ENCODE peak calls at places on chromosomes 16 and 17, in nine cellular contexts. E, R, M, W, C, H, Z, S and P are unnamed samples.

GRCh38 chr16:57795431-57795878 is 6.8 kb downstream of the KIFC3 start:
- DNase-seq in E (no peak), R (peak), M (peak), W (peak), C (peak), H (peak), Z (peak), S (peak), P (peak)

GRCh38 chr17:60151355-60151754 is 1.6 kb downstream of the CA4 start:
- DNase-seq in E (no peak), R (no peak), M (no peak), W (no peak), C (no peak), H (no peak), Z (peak), S (no peak), P (no peak)

GRCh38 chr17:38877130-38877851 is 7.4 kb downstream of the LASP1 start:
- DNase-seq in E (no peak), R (no peak), M (no peak), W (no peak), C (peak), H (no peak), Z (peak), S (no peak), P (no peak)

GRCh38 chr16:2830355-2830695 is 222 bp downstream of the ZG16B start:
- DNase-seq in E (no peak), R (no peak), M (no peak), W (no peak), C (no peak), H (no peak), Z (no peak), S (no peak), P (no peak)

GRCh38 chr16:88066680-88067529 is 115.7 kb downstream of the BANP start:
- DNase-seq in E (no peak), R (no peak), M (no peak), W (no peak), C (no peak), H (no peak), Z (no peak), S (no peak), P (no peak)

GRCh38 chr16:53826658-53827057 is 122.7 kb downstream of the FTO start:
- DNase-seq in E (no peak), R (no peak), M (no peak), W (no peak), C (no peak), H (no peak), Z (no peak), S (no peak), P (no peak)

GRCh38 chr16:3503513-3503912 is 2.7 kb downstream of the CLUAP1 start:
- DNase-seq in E (no peak), R (no peak), M (no peak), W (no peak), C (no peak), H (no peak), Z (peak), S (no peak), P (no peak)

GRCh38 chr17:70629902-70630301 is 460.6 kb downstream of the KCNJ2 start:
- DNase-seq in E (no peak), R (peak), M (no peak), W (no peak), C (no peak), H (peak), Z (peak), S (peak), P (peak)

GRCh38 chr17:5536831-5537230 is 47.5 kb downstream of the NLRP1 start:
- DNase-seq in E (no peak), R (no peak), M (no peak), W (no peak), C (no peak), H (no peak), Z (no peak), S (no peak), P (no peak)
- H2AFZ ChIP-seq in E (no peak), R (no peak), M (no peak), W (no peak), C (no peak), H (no peak), Z (no peak), S (no peak), P (no peak)

GRCh38 chr16:48497932-48498760 is 111.8 kb downstream of the N4BP1 start:
- DNase-seq in E (no peak), R (no peak), M (no peak), W (no peak), C (no peak), H (no peak), Z (no peak), S (no peak), P (no peak)

GRCh38 chr16:48498761-48499600 is 111.0 kb downstream of the N4BP1 start:
- DNase-seq in E (no peak), R (peak), M (peak), W (peak), C (no peak), H (peak), Z (no peak), S (peak), P (no peak)

GRCh38 chr16:48500981-48501380 is 109.0 kb downstream of the N4BP1 start:
- DNase-seq in E (no peak), R (no peak), M (no peak), W (no peak), C (no peak), H (no peak), Z (no peak), S (no peak), P (no peak)

GRCh38 chr16:48501516-48502377 is 108.2 kb downstream of the N4BP1 start:
- DNase-seq in E (no peak), R (no peak), M (no peak), W (no peak), C (no peak), H (no peak), Z (no peak), S (no peak), P (no peak)

DNA sequence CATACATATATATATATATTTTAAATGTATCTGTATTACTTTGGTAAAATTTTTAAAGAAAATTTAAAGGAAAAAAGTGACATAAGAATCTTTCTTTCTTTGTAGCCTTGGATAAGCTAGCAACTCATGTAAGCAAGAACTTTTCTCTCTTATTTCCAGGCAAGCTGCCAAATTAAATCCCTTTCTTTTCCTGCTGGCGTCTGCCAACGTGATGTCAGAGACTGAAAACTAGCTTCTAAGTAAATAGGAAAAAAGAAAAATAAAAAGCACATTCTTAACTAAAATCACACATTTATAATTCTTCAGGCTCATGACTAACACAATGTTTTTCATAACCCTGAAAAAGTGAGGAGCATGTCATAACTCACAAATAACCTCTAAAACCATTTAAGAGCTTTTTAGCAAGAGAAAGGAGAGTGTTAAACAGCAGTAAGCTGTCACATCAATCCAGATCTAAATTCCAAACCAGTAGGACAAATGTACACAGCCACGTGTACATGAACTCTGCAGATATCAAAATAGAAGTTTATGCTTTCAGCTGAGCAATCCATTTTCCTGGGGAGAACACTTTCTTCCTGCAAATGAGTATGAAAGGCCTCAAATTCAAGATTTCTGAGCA is 110.0 kb downstream of the N4BP1 start:
- DNase-seq in E (no peak), R (peak), M (peak), W (no peak), C (no peak), H (peak), Z (no peak), S (peak), P (peak)
- H2AFZ ChIP-seq in E (no peak), R (no peak), M (no peak), W (no peak), C (no peak), H (no peak), Z (no peak), S (no peak), P (peak)

GRCh38 chr16:76268824-76269223 is 8.4 kb upstream of the CNTNAP4 start:
- DNase-seq in E (no peak), R (no peak), M (no peak), W (no peak), C (no peak), H (no peak), Z (no peak), S (no peak), P (no peak)

DNA sequence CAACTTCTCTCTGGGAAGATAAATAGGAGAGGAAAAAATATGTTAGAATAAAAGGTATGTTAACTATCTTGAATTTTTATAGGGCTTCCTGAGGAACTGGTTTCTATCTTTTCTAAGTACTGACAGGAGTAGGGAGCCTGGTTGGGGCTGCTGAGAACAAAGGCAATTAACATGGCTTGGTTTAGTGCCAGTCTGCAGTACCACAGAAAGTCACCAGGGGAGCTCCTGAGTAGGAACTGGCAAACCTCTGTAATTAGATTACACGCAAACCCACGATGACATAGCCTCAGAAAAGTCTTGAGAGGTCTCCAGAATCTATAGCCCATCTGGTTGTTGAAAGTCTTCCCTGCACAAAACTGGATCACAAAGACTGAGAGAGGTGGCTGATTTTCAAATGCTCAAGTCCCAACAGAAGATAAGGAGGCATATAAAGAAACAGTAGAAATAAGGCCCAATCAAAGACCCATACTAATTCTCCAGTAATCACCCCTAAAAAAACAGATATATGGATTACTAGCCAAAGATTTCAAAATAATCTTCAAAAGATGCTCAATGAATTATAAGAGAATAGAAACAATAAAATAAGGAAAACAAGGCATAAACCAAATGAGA is 11.7 kb upstream of the CNTNAP4 start:
- DNase-seq in E (no peak), R (peak), M (peak), W (peak), C (peak), H (peak), Z (peak), S (no peak), P (peak)
- H2AFZ ChIP-seq in E (no peak), R (no peak), M (no peak), W (no peak), C (no peak), H (no peak), Z (peak), S (no peak), P (no peak)

GRCh38 chr17:76452102-76452645 is 778 bp downstream of the UBE2O start:
- DNase-seq in E (no peak), R (no peak), M (no peak), W (no peak), C (no peak), H (peak), Z (peak), S (no peak), P (no peak)
- H2AFZ ChIP-seq in E (peak), R (no peak), M (peak), W (no peak), C (no peak), H (no peak), Z (no peak), S (no peak), P (peak)

GRCh38 chr16:85584192-85584757 is 28.8 kb upstream of the GSE1 start:
- DNase-seq in E (no peak), R (no peak), M (no peak), W (no peak), C (no peak), H (no peak), Z (no peak), S (no peak), P (no peak)

GRCh38 chr16:85582177-85582888 is 30.8 kb upstream of the GSE1 start:
- DNase-seq in E (no peak), R (no peak), M (no peak), W (no peak), C (no peak), H (no peak), Z (no peak), S (no peak), P (no peak)

GRCh38 chr16:85585762-85586161 is 27.4 kb upstream of the GSE1 start:
- DNase-seq in E (no peak), R (no peak), M (no peak), W (no peak), C (no peak), H (no peak), Z (no peak), S (no peak), P (no peak)

GRCh38 chr16:85584989-85585388 is 28.1 kb upstream of the GSE1 start:
- DNase-seq in E (no peak), R (no peak), M (no peak), W (no peak), C (no peak), H (no peak), Z (no peak), S (no peak), P (no peak)

GRCh38 chr16:85583491-85584181 is 29.5 kb upstream of the GSE1 start:
- DNase-seq in E (peak), R (peak), M (no peak), W (no peak), C (no peak), H (no peak), Z (no peak), S (no peak), P (peak)
- H2AFZ ChIP-seq in E (no peak), R (no peak), M (no peak), W (no peak), C (no peak), H (no peak), Z (no peak), S (no peak), P (no peak)

GRCh38 chr16:83354015-83354414 is 453.8 kb upstream of the HSBP1 start:
- DNase-seq in E (no peak), R (no peak), M (no peak), W (no peak), C (no peak), H (no peak), Z (no peak), S (no peak), P (no peak)

GRCh38 chr16:83348991-83349390 is 458.8 kb upstream of the HSBP1 start:
- DNase-seq in E (no peak), R (no peak), M (no peak), W (no peak), C (no peak), H (no peak), Z (no peak), S (no peak), P (no peak)

GRCh38 chr16:83351846-83352245 is 455.9 kb upstream of the HSBP1 start:
- DNase-seq in E (no peak), R (no peak), M (no peak), W (no peak), C (no peak), H (no peak), Z (no peak), S (no peak), P (no peak)

GRCh38 chr16:83353241-83353640 is 454.5 kb upstream of the HSBP1 start:
- DNase-seq in E (no peak), R (no peak), M (no peak), W (no peak), C (no peak), H (no peak), Z (no peak), S (no peak), P (no peak)

GRCh38 chr16:83350466-83350865 is 457.3 kb upstream of the HSBP1 start:
- DNase-seq in E (no peak), R (no peak), M (no peak), W (no peak), C (no peak), H (no peak), Z (no peak), S (no peak), P (no peak)
- H2AFZ ChIP-seq in E (no peak), R (no peak), M (no peak), W (no peak), C (no peak), H (no peak), Z (no peak), S (no peak), P (no peak)